ENCODE peak calls at places on chromosome 7, in seven cellular contexts. N is activated naive CD4-positive, alpha-beta T cell; O is CD8-positive, alpha-beta memory T cell; A is activated CD4-positive, alpha-beta T cell treated with anti-CD3 and anti-CD28 coated beads, Interleukin-2, amount 10 ng/mL, durations not matched to agents 7 days and 5 days; J is ovary; R is activated CD4-positive, CD25-positive, alpha-beta regulatory T cell; B is putamen. M is an unnamed sample.

GRCh38 chr7:100726998-100727761 is 6.2 kb upstream of the ZAN start:
- DNase-seq in O (no peak), B (no peak), N (no peak), J (no peak), A (no peak), R (no peak), M (peak)

GRCh38 chr7:120060283-120060682 is 212.7 kb upstream of the KCND2 start:
- DNase-seq in B (no peak), O (no peak), J (no peak), A (no peak), N (no peak), R (no peak), M (peak)

GRCh38 chr7:48107926-48108472 is 18.9 kb downstream of the UPP1 start:
- DNase-seq in J (no peak), O (no peak), N (no peak), A (no peak), R (no peak), B (no peak), M (no peak)

GRCh38 chr7:19410096-19410495 is 264.9 kb upstream of the FERD3L start:
- DNase-seq in J (no peak), B (no peak), R (no peak), A (no peak), O (no peak), N (no peak), M (no peak)

GRCh38 chr7:105926131-105926530 is 36.9 kb upstream of the CDHR3 start:
- DNase-seq in N (no peak), J (no peak), B (no peak), O (no peak), A (no peak), R (no peak), M (no peak)

GRCh38 chr7:133121175-133121844 is 39.4 kb upstream of the CHCHD3 start:
- DNase-seq in A (no peak), O (no peak), B (no peak), R (no peak), J (no peak), N (no peak), M (no peak)

GRCh38 chr7:133491846-133492652 is 239.2 kb downstream of the EXOC4 start:
- DNase-seq in N (no peak), A (no peak), O (no peak), J (no peak), R (no peak), B (no peak), M (no peak)

GRCh38 chr7:30222519-30223213 is 61.7 kb upstream of the ZNRF2 start:
- DNase-seq in J (no peak), R (no peak), O (no peak), B (no peak), A (no peak), N (no peak), M (no peak)

GRCh38 chr7:40833541-40834234 is 698.9 kb downstream of the SUGCT start:
- DNase-seq in R (no peak), J (no peak), B (no peak), A (no peak), N (no peak), O (no peak), M (no peak)

GRCh38 chr7:151806204-151806603 is 70.7 kb downstream of the PRKAG2 start:
- DNase-seq in O (no peak), A (no peak), B (no peak), N (no peak), J (no peak), R (no peak), M (no peak)

GRCh38 chr7:104976966-104977636 is 36.9 kb upstream of the KMT2E start:
- DNase-seq in N (no peak), O (no peak), A (no peak), J (no peak), B (no peak), R (no peak), M (no peak)

GRCh38 chr7:96187735-96188622 is 133.9 kb downstream of the SLC25A13 start:
- DNase-seq in B (no peak), O (no peak), N (no peak), R (no peak), J (no peak), A (no peak), M (no peak)

GRCh38 chr7:140719711-140720110 is 23.2 kb downstream of the NDUFB2 start:
- DNase-seq in A (no peak), R (no peak), O (no peak), B (no peak), N (no peak), J (no peak), M (no peak)

GRCh38 chr7:130732980-130733865 is 784 bp downstream of the KLF14 start:
- DNase-seq in J (peak), N (no peak), O (no peak), R (no peak), A (peak), B (no peak), M (no peak)

GRCh38 chr7:84529480-84530205 is 335.1 kb upstream of the SEMA3A start:
- DNase-seq in A (no peak), J (no peak), R (no peak), O (no peak), N (no peak), B (no peak), M (no peak)

GRCh38 chr7:130118801-130119200 is 48.5 kb downstream of the KLHDC10 start:
- DNase-seq in N (no peak), R (no peak), O (no peak), A (no peak), J (no peak), B (no peak), M (no peak)

GRCh38 chr7:100546129-100546867 is 7.3 kb downstream of the AGFG2 start:
- DNase-seq in N (no peak), J (no peak), A (no peak), B (no peak), R (no peak), O (no peak), M (no peak)

GRCh38 chr7:98831641-98832221 is 38.1 kb downstream of the TMEM130 start:
- DNase-seq in B (no peak), J (no peak), A (peak), O (peak), R (no peak), N (no peak), M (peak)

GRCh38 chr7:11331128-11332102 is 357.7 kb downstream of the PHF14 start:
- DNase-seq in R (no peak), A (no peak), N (no peak), O (no peak), J (no peak), B (no peak), M (no peak)

GRCh38 chr7:154336295-154336694 is 284.1 kb downstream of the DPP6 start:
- DNase-seq in A (no peak), N (no peak), O (no peak), B (no peak), J (no peak), R (no peak), M (no peak)

GRCh38 chr7:145779165-145779564 is 337.4 kb upstream of the CNTNAP2 start:
- DNase-seq in O (no peak), A (no peak), B (no peak), J (no peak), N (no peak), R (no peak), M (no peak)

GRCh38 chr7:2202901-2203550 is 29.7 kb downstream of the MAD1L1 start:
- DNase-seq in N (no peak), A (no peak), J (peak), O (no peak), B (peak), R (no peak), M (no peak)

GRCh38 chr7:35831208-35831607 is 30.4 kb downstream of the SEPTIN7 start:
- DNase-seq in O (no peak), R (no peak), J (no peak), B (no peak), N (no peak), A (no peak), M (peak)

GRCh38 chr7:22202141-22202540 is 154.8 kb downstream of the RAPGEF5 start:
- DNase-seq in J (no peak), B (no peak), R (no peak), O (no peak), A (no peak), N (no peak), M (no peak)

GRCh38 chr7:78427209-78427608 is 628.6 kb downstream of the PHTF2 start:
- DNase-seq in R (no peak), B (no peak), N (no peak), A (no peak), O (no peak), J (no peak), M (no peak)

GRCh38 chr7:48575516-48575915 is 348.8 kb upstream of the CDC14C start:
- DNase-seq in N (no peak), R (no peak), O (no peak), J (no peak), A (no peak), B (no peak), M (no peak)

GRCh38 chr7:7569113-7569527 is 2.4 kb downstream of the MIOS start:
- DNase-seq in O (no peak), J (no peak), A (no peak), N (no peak), R (no peak), B (no peak), M (no peak)

GRCh38 chr7:113308399-113308798 is 190.0 kb upstream of the SMIM30 start:
- DNase-seq in R (no peak), A (no peak), J (no peak), B (no peak), O (no peak), N (no peak), M (no peak)

GRCh38 chr7:128025380-128025779 is 5.9 kb downstream of the LRRC4 start:
- DNase-seq in N (no peak), O (no peak), B (no peak), J (no peak), A (no peak), R (no peak), M (no peak)

M was measured in hepatic stellate cell.